ENCODE peak calls at places on chromosomes 7 and 10, in six cellular contexts. N is GM12878, Z is HCT116, D is K562, P is H1, C is HepG2. I is an unnamed sample.

GRCh38 chr7:157663061-157663863 is 326.5 kb downstream of the DNAJB6 start:
- DNase-seq in N (no peak), Z (no peak), D (no peak), P (no peak), C (no peak), I (no peak)

GRCh38 chr10:52351911-52352310 is 37.8 kb downstream of the DKK1 start:
- DNase-seq in N (no peak), Z (no peak), D (no peak), P (no peak), C (no peak), I (no peak)

GRCh38 chr10:110052911-110053310 is 45.1 kb downstream of the ADD3 start:
- DNase-seq in N (no peak), Z (no peak), D (no peak), P (no peak), C (no peak), I (no peak)

GRCh38 chr10:92886334-92886961 is 38.1 kb downstream of the EXOC6 start:
- DNase-seq in N (no peak), Z (no peak), D (no peak), P (no peak), C (peak; percentile 16), I (no peak)

GRCh38 chr10:13589316-13589715 is 2.6 kb downstream of the PRPF18 start:
- DNase-seq in N (no peak), Z (no peak), D (no peak), P (no peak), C (no peak), I (no peak)

GRCh38 chr10:32341596-32341995 is 5.4 kb downstream of the EPC1 start:
- DNase-seq in N (no peak), Z (no peak), D (no peak), P (no peak), C (no peak), I (no peak)

GRCh38 chr10:125062244-125063208 is 97.8 kb downstream of the CTBP2 start:
- DNase-seq in N (no peak), Z (no peak), D (no peak), P (no peak), C (no peak), I (no peak)

GRCh38 chr7:39664057-39664456 is 40.7 kb downstream of the RALA start:
- DNase-seq in N (no peak), Z (no peak), D (peak; percentile 26), P (no peak), C (no peak), I (no peak)

GRCh38 chr7:31002256-31002655 is 38.5 kb downstream of the GHRHR start:
- DNase-seq in N (no peak), Z (no peak), D (no peak), P (no peak), C (no peak), I (no peak)

GRCh38 chr10:87920538-87920937 is 57.1 kb downstream of the PTEN start:
- DNase-seq in N (no peak), Z (no peak), D (no peak), P (no peak), C (no peak), I (no peak)

GRCh38 chr10:47184273-47184672 is 115.7 kb upstream of the GDF10 start:
- DNase-seq in N (no peak), Z (no peak), D (no peak), P (no peak), C (no peak), I (no peak)

GRCh38 chr7:69889338-69890080 is 291.2 kb downstream of the AUTS2 start:
- DNase-seq in N (peak; percentile 60), Z (no peak), D (no peak), P (no peak), C (no peak), I (no peak)

GRCh38 chr7:44193011-44193802 is 4.0 kb upstream of the GCK start:
- DNase-seq in N (no peak), Z (no peak), D (peak; percentile 21), P (no peak), C (no peak), I (no peak)

GRCh38 chr7:142231716-142232115 is 26.1 kb downstream of the PRSS58 start:
- DNase-seq in N (no peak), Z (peak; percentile 46), D (peak; percentile 56), P (peak; percentile 29), C (peak; percentile 20), I (peak; percentile 28)

GRCh38 chr10:17006631-17007161 is 122.9 kb downstream of the CUBN start:
- DNase-seq in N (no peak), Z (no peak), D (no peak), P (no peak), C (no peak), I (no peak)

GRCh38 chr7:159165352-159165751 is 20.7 kb upstream of the VIPR2 start:
- DNase-seq in N (no peak), Z (no peak), D (no peak), P (no peak), C (no peak), I (no peak)

GRCh38 chr10:24463683-24464426 is 254.9 kb downstream of the KIAA1217 start:
- DNase-seq in N (no peak), Z (no peak), D (no peak), P (no peak), C (no peak), I (no peak)

GRCh38 chr10:56537984-56538383 is 176.9 kb upstream of the ZWINT start:
- DNase-seq in N (no peak), Z (no peak), D (no peak), P (no peak), C (peak; percentile 1), I (peak; percentile 8)

GRCh38 chr10:122983898-122984297 is 3.7 kb downstream of the PSTK start:
- DNase-seq in N (no peak), Z (no peak), D (no peak), P (no peak), C (no peak), I (no peak)
- H3K4me1 ChIP-seq in N (peaks cover 4% of the 10 kb centered on the region), Z (peaks cover 16% of the 10 kb centered on the region), D (peaks cover 8% of the 10 kb centered on the region), P (no peaks in the 10 kb centered on the region), C (peaks cover 27% of the 10 kb centered on the region), I (no peaks in the 10 kb centered on the region)

DNA sequence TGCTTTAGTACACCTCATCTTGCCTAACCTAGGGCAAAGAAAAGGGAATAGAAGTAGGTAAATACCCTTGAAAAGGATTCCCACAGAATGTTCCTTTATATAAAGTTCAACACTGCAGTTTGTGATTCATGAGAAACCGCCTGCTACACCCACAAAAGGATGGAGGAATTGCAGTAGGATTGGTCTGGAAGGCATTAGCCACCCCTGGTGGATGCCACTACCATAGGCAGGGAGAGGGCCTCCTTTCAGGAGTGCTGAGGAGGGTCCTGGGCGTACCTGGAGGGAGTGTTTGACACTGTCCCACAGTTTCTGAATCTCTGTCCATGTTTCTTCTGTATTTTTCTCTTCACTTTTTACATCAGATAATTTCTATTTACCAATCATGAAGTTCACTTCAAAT is 221.8 kb upstream of the TMEM72 start:
- DNase-seq in N (no peak), Z (no peak), D (no peak), P (no peak), C (no peak), I (no peak)
- TF ChIP-seq ZNF274 in N (no peak), Z (no peak), D (no peak), P (no peak), C (no peak), I (no peak)

DNA sequence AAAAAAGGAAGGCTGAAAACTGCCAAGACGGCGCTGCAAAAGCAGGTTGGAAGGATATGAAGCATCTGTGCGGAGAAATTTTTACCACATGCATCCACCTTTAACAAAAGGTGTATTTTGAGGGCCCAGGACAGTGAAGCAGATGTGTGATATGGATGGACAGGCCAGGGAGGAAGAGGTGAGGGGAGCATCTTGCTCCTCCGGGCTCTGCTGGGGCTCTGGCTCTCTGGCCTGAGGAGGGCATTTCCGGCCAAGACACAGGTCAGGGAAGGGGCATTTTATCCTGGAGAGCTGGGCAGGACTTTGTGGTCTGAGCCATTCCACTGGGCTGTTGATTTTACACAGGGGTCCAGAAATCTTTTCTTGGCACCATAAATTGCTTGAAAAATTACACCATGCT is 175.1 kb downstream of the ZMYND11 start:
- DNase-seq in N (no peak), Z (no peak), D (no peak), P (no peak), C (no peak), I (no peak)
- H3K4me1 ChIP-seq in N (peaks cover 12% of the 10 kb centered on the region), Z (no peaks in the 10 kb centered on the region), D (no peaks in the 10 kb centered on the region), P (peaks cover 10% of the 10 kb centered on the region), C (peaks cover 34% of the 10 kb centered on the region), I (no peaks in the 10 kb centered on the region)

DNA sequence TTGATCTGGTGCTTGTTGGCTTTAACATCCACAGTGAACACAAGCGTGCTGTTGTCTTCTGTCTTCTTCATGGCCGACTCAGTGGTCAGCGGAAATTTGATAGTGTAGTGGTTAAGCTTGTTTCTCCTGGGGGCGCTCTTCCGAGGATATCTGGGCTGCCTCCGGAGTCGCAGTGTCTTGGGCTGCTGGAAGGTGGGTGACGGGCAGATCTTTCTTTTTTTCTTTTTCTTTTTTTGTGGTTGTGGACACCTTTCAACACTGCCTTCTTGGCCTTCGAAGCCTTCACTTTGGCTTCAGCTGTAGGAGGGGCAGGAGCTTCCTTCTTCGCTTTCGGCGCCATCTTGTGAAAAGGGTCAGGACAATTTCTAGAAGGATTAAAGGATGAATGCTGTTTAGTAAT is 23.8 kb upstream of the RPA3 start:
- DNase-seq in N (no peak), Z (no peak), D (no peak), P (no peak), C (no peak), I (no peak)
- TF ChIP-seq ZNF274 in N (no peak), Z (no peak), D (no peak), P (no peak), C (no peak), I (no peak)

GRCh38 chr7:20288036-20288435 is 42.7 kb upstream of the ITGB8 start:
- DNase-seq in N (no peak), Z (no peak), D (no peak), P (no peak), C (no peak), I (no peak)

GRCh38 chr7:20283997-20284396 is 46.7 kb upstream of the ITGB8 start:
- DNase-seq in N (peak; percentile 66), Z (no peak), D (no peak), P (no peak), C (no peak), I (no peak)

GRCh38 chr7:20290505-20291111 is 40.1 kb upstream of the ITGB8 start:
- DNase-seq in N (peak; percentile 55), Z (no peak), D (no peak), P (no peak), C (no peak), I (no peak)

GRCh38 chr7:20284398-20285143 is 46.1 kb upstream of the ITGB8 start:
- DNase-seq in N (no peak), Z (no peak), D (no peak), P (no peak), C (no peak), I (no peak)

DNA sequence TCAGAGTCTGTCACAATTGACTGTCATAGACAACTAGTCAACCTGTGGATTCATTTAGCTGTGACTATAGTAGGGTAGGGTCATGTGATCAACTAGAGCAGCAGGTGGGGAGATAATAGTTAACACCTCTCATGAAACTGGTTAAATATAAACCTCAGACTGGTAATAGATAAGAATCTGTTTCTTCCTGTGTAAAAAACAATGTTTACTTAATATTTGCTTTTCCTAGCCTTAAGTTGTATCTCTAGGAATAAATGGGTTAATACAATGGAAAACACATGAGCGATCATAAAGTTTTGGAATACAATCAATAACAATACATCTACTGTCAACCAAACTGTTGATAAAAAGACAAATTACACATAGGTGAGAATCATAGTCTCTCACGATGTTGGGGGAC is 43.4 kb upstream of the ITGB8 start:
- DNase-seq in N (no peak), Z (no peak), D (no peak), P (no peak), C (no peak), I (no peak)
- H3K4me1 ChIP-seq in N (peaks cover 19% of the 10 kb centered on the region), Z (no peaks in the 10 kb centered on the region), D (no peaks in the 10 kb centered on the region), P (no peaks in the 10 kb centered on the region), C (no peaks in the 10 kb centered on the region), I (no peaks in the 10 kb centered on the region)

I was measured in NT2/D1.